ENCODE peak calls at places on chromosomes 3 and 15, in five cellular contexts. Z is naive B cell, A is AG04450, F is GM12891, R is cardiac septum. S is an unnamed sample.

GRCh38 chr3:194633349-194634004 is at the start of gene TMEM44:
- DNase-seq in A (peak; percentile 26), F (peak; percentile 80), Z (peak; percentile 56), R (peak; percentile 90), S (peak; percentile 92)

GRCh38 chr15:69104050-69104750 is 56.2 kb upstream of the GLCE start:
- DNase-seq in Z (no peak), F (no peak), R (no peak), A (no peak), S (no peak)

GRCh38 chr3:78048698-78049097 is 1008.8 kb downstream of the ROBO2 start:
- DNase-seq in A (no peak), Z (no peak), F (peak; percentile 8), R (no peak), S (peak; percentile 3)

GRCh38 chr15:58521293-58521991 is 89.7 kb downstream of the LIPC start:
- DNase-seq in Z (no peak), A (peak; percentile 26), R (peak; percentile 90), F (no peak), S (peak; percentile 73)

GRCh38 chr3:3080309-3080708 is 29.9 kb downstream of the IL5RA start:
- DNase-seq in A (no peak), R (no peak), Z (no peak), F (no peak), S (no peak)

GRCh38 chr3:190019020-190019419 is 101.7 kb downstream of the P3H2 start:
- DNase-seq in F (no peak), R (no peak), Z (no peak), A (no peak), S (no peak)

GRCh38 chr3:133303430-133303829 is 96.4 kb upstream of the BFSP2 start:
- DNase-seq in Z (no peak), R (no peak), A (no peak), F (no peak), S (peak; percentile 39)

GRCh38 chr3:55409802-55410201 is 77.3 kb downstream of the WNT5A start:
- DNase-seq in R (no peak), A (no peak), Z (no peak), F (no peak), S (peak; percentile 29)

GRCh38 chr3:86785381-86785780 is 205.6 kb downstream of the VGLL3 start:
- DNase-seq in R (no peak), F (no peak), A (no peak), Z (no peak), S (peak; percentile 46)

GRCh38 chr3:4980229-4981159 is 1.3 kb downstream of the BHLHE40 start:
- DNase-seq in F (peak; percentile 52), A (peak; percentile 81), Z (peak; percentile 86), R (peak; percentile 95), S (peak; percentile 95)

GRCh38 chr15:75367406-75367912 is 948 bp downstream of the MAN2C1 start:
- DNase-seq in R (no peak), F (no peak), A (no peak), Z (no peak), S (no peak)

GRCh38 chr3:11159421-11159904 is 5.2 kb downstream of the HRH1 start:
- DNase-seq in R (peak; percentile 71), Z (no peak), A (peak; percentile 97), F (no peak), S (peak; percentile 79)

GRCh38 chr3:61181874-61182273 is 69.4 kb downstream of the FHIT start:
- DNase-seq in Z (no peak), R (no peak), F (peak; percentile 31), A (no peak), S (peak; percentile 2)

GRCh38 chr15:26773917-26774316 is 1.1 kb upstream of the GABRB3 start:
- DNase-seq in F (no peak), R (no peak), Z (no peak), A (no peak), S (no peak)

GRCh38 chr15:101347454-101347853 is 52.4 kb upstream of the SNRPA1 start:
- DNase-seq in F (no peak), A (no peak), R (no peak), Z (no peak), S (no peak)

GRCh38 chr3:194592798-194593752 is 40.1 kb downstream of the TMEM44 start:
- DNase-seq in A (peak; percentile 99), F (no peak), Z (peak; percentile 29), R (no peak), S (peak; percentile 100)

GRCh38 chr15:85730001-85730820 is 64.5 kb downstream of the KLHL25 start:
- DNase-seq in F (no peak), Z (peak; percentile 43), R (no peak), A (peak; percentile 37), S (peak; percentile 59)

GRCh38 chr3:36677331-36678007 is 86.9 kb downstream of the DCLK3 start:
- DNase-seq in R (no peak), A (peak; percentile 55), F (no peak), Z (no peak), S (peak; percentile 96)

GRCh38 chr3:100517276-100517675 is 24.9 kb downstream of the TMEM45A start:
- DNase-seq in R (no peak), Z (no peak), A (no peak), F (no peak), S (no peak)

GRCh38 chr3:170809021-170809974 is 60.7 kb downstream of the RPL22L1 start:
- DNase-seq in Z (no peak), F (no peak), R (no peak), A (peak; percentile 48), S (peak; percentile 88)

GRCh38 chr3:193593666-193594025 is 638 bp downstream of the OPA1 start:
- DNase-seq in F (no peak), R (no peak), A (no peak), Z (no peak), S (peak; percentile 40)

GRCh38 chr3:120791958-120792357 is 49.4 kb downstream of the GTF2E1 start:
- DNase-seq in A (peak; percentile 29), R (no peak), F (no peak), Z (no peak), S (peak; percentile 90)

GRCh38 chr3:134992586-134992985 is 197.5 kb downstream of the EPHB1 start:
- DNase-seq in Z (no peak), F (no peak), A (no peak), R (no peak), S (no peak)

GRCh38 chr3:28349397-28350000 is 875 bp upstream of the AZI2 start:
- DNase-seq in R (no peak), A (no peak), F (no peak), Z (no peak), S (no peak)

GRCh38 chr15:45199136-45199810 is 11.5 kb upstream of the SHF start:
- DNase-seq in R (no peak), F (no peak), Z (peak; percentile 61), A (no peak), S (peak; percentile 29)

GRCh38 chr15:43748376-43748775 is 2.1 kb downstream of the PDIA3 start:
- DNase-seq in R (no peak), A (no peak), F (no peak), Z (no peak), S (peak; percentile 26)

GRCh38 chr3:172707967-172708366 is 2.9 kb downstream of the NCEH1 start:
- DNase-seq in F (no peak), R (no peak), A (peak; percentile 39), Z (no peak), S (peak; percentile 64)

GRCh38 chr3:101230618-101231017 is 89.8 kb downstream of the IMPG2 start:
- DNase-seq in F (no peak), Z (no peak), R (no peak), A (no peak), S (no peak)

GRCh38 chr15:42139596-42139995 is 16.8 kb downstream of the PLA2G4F start:
- DNase-seq in Z (no peak), F (no peak), R (peak; percentile 49), A (no peak), S (no peak)

S was measured in EL.